ENCODE peak calls at places on chromosome 4, in eight cellular contexts. R is WTC11, F is mesothelial cell of epicardium, T is lower leg skin, M is A673, W is HL-60, P is psoas muscle, V is cardiac muscle cell. J is an unnamed sample.

GRCh38 chr4:54268151-54268550 is 39.1 kb downstream of the PDGFRA start:
- DNase-seq in R (no peak), M (no peak), W (no peak), P (no peak), V (no peak), T (no peak), F (no peak), J (no peak)

GRCh38 chr4:161364681-161365080 is 799.1 kb downstream of the FSTL5 start:
- DNase-seq in V (no peak), P (no peak), F (no peak), M (no peak), R (no peak), W (no peak), T (no peak), J (no peak)

GRCh38 chr4:47482326-47482725 is 2.7 kb upstream of the ATP10D start:
- DNase-seq in R (no peak), M (no peak), P (no peak), T (no peak), F (no peak), V (peak), W (no peak), J (no peak)

GRCh38 chr4:95155759-95156451 is 392.9 kb downstream of the UNC5C start:
- DNase-seq in M (peak), F (no peak), T (no peak), W (no peak), V (peak), P (no peak), R (no peak), J (no peak)

GRCh38 chr4:141132689-141133145 is 552 bp downstream of the RNF150 start:
- DNase-seq in F (no peak), M (peak), W (no peak), R (peak), T (peak), P (no peak), V (peak), J (peak)

GRCh38 chr4:98518555-98519267 is 139.7 kb downstream of the TSPAN5 start:
- DNase-seq in M (no peak), W (no peak), V (peak), T (no peak), P (no peak), F (no peak), R (no peak), J (no peak)

GRCh38 chr4:85707591-85707990 is 232.6 kb downstream of the ARHGAP24 start:
- DNase-seq in P (no peak), T (no peak), R (no peak), W (no peak), M (peak), V (peak), F (no peak), J (no peak)

GRCh38 chr4:113445286-113445685 is 316.3 kb downstream of the CAMK2D start:
- DNase-seq in F (no peak), M (peak), T (peak), P (peak), V (peak), W (no peak), R (no peak), J (no peak)

GRCh38 chr4:87973283-87974169 is 2.0 kb upstream of the SPP1 start:
- DNase-seq in T (no peak), W (peak), F (no peak), M (peak), R (peak), P (no peak), V (peak), J (peak)

DNA sequence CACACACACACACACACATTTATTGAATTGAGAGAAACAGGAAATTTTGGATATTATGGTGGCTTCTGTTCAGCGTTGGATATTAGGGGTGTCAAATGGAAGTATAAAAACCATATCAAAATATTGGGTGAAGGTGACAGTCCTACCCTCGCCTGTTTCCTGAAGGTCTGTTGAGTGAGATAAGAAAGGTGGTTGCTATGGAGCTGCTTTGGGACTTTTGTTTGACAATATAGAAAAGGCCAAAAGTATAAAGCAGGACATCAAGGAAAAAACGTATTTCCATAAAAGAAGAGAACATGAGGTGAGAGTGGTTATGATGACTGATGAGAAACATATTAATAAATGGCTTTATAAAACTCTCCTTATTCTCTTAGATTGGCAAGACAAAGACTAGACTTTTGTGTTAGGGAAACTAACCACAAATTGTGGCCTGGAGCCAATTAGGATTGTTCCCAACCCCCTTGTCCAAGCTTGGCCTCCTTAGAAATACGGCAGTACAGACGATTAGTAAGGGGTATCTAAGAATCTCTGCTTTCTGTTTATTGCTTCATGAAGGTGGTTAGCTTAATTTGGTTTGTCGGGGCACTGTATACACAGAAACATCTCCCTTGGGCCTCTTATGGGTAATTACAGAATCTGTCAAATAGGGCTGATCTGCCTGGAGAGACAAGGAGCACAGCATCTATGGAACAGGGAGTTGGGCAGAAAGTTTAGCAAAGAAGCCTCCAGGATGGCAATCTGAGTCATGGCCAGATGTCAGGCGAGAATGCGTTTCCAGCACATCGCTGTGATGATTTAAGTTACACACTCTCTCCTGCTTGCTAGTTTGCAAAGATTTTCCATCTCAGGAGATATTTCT is 198.0 kb downstream of the CBR4 start:
- DNase-seq in W (no peak), R (no peak), T (no peak), M (peak), P (no peak), F (no peak), V (peak), J (no peak)
- TF ChIP-seq CTCF in W (no peak), R (no peak), T (no peak), M (no peak), P (no peak), F (no peak), V (no peak), J (no peak)

DNA sequence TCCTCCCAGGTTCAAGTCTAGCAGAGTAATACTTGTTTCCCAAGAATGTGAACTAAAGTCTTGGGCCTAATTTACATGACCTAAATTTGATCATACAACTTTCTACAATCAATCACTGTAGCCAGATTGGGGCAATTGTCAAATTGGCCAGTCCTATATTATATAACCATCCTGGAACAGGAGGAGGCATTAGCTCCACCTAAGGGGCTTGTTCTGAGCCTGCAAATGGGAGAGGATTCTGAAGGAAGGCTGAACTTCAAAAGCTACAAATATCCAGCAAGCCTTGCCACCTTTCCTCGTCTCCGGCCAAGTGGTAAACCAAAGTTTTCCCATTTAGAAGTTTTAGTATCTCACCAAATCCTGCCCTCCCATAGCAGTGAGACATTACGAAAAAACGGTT is 1289.6 kb upstream of the TENM3 start:
- DNase-seq in M (peak), W (no peak), T (no peak), F (no peak), R (peak), V (no peak), P (no peak), J (no peak)
- TF ChIP-seq CTCF in M (peak), W (no peak), T (no peak), F (no peak), R (no peak), V (no peak), P (no peak), J (no peak)

GRCh38 chr4:55543858-55544257 is 2.9 kb downstream of the CLOCK start:
- DNase-seq in P (no peak), F (no peak), W (no peak), T (no peak), R (no peak), V (peak), M (peak), J (no peak)
- TF ChIP-seq CTCF in P (no peak), F (no peak), W (no peak), T (no peak), R (no peak), V (no peak), M (peak), J (no peak)

DNA sequence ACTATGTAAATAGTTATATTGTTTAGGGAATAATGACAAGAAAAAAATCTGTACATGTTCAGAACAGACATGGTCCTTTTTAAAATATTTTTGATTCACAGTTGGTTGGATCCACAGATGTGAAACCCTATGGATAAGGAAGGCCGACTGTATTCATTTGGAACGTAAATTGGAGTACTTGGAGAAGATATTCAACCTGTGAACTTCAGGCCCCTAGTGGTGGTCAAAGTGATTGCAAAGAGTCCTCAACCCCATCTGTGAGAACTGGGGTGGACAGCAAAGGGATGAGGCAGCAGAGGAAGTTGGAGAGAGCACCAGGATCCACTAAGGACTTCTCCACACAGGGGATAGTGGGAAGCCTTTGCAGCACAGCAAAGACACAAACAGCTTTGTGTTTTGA is 6.2 kb upstream of the CXCL13 start:
- DNase-seq in V (peak), R (peak), M (peak), T (no peak), F (no peak), P (no peak), W (peak), J (no peak)
- TF ChIP-seq CTCF in V (peak), R (peak), M (peak), T (no peak), F (peak), P (peak), W (peak), J (peak)

DNA sequence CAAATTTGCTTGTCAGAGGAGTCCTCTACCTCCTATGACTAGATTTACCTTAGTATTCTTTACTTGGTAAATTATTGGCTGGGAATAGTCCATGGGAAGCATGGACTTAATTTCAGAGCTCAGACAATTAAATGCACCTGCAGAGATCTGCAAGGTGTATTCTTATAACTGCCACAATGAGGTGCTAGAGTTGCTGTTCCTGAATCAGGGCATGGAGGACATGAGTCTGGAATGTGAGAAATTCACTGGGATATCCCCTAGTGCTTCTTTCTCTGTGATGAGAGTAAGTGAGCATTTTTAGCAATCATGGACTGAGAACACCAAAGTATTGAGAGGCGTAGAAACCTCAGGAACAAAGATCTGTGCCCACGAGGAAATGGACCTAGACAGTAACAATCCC is 32.9 kb upstream of the GRID2 start:
- DNase-seq in F (no peak), P (no peak), M (no peak), V (peak), R (no peak), T (no peak), W (no peak), J (no peak)
- TF ChIP-seq CTCF in F (no peak), P (no peak), M (no peak), V (no peak), R (no peak), T (no peak), W (no peak), J (no peak)

GRCh38 chr4:133154725-133155124 is 5.6 kb downstream of the PCDH10 start:
- DNase-seq in M (peak), T (no peak), W (no peak), P (no peak), R (no peak), V (peak), F (no peak), J (peak)
- TF ChIP-seq CTCF in M (peak), T (no peak), W (peak), P (peak), R (peak), V (peak), F (peak), J (peak)

GRCh38 chr4:14835708-14836107 is 166.6 kb upstream of the CPEB2 start:
- DNase-seq in T (no peak), F (no peak), W (no peak), M (no peak), V (no peak), R (no peak), P (no peak), J (no peak)

GRCh38 chr4:14834382-14834781 is 167.9 kb upstream of the CPEB2 start:
- DNase-seq in T (no peak), P (no peak), R (no peak), M (no peak), W (no peak), V (no peak), F (no peak), J (no peak)

GRCh38 chr4:14841801-14842748 is 160.2 kb upstream of the CPEB2 start:
- DNase-seq in R (no peak), V (peak), W (no peak), M (peak), T (no peak), P (peak), F (no peak), J (no peak)

GRCh38 chr4:14835288-14835687 is 167.0 kb upstream of the CPEB2 start:
- DNase-seq in T (no peak), F (no peak), V (no peak), P (no peak), R (no peak), W (no peak), M (no peak), J (no peak)

DNA sequence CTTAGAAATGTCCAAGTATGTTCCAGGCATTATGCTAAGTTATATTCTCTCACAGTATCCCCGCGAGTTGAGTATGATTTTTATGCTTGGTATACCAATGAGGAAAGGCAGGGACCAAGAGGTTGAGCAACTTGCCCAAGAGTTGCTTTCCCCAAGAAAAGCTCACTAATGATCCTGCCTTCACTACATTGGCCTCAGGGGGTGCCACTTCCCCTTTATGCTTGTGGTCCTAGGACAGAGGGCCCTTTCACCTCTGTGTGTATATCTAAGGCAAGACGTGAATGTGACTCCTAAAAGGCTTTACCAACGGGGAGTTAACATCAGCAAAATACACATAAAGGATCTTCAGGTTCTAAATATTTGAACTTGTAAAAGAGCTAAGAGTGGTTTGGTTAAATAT is 164.4 kb upstream of the CPEB2 start:
- DNase-seq in R (peak), F (no peak), P (no peak), V (no peak), W (peak), M (no peak), T (no peak), J (no peak)
- TF ChIP-seq CTCF in R (no peak), F (no peak), P (no peak), V (no peak), W (no peak), M (no peak), T (no peak), J (no peak)

GRCh38 chr4:165384608-165385007 is 5.8 kb downstream of the CPE start:
- DNase-seq in F (no peak), R (no peak), T (no peak), M (peak), P (no peak), V (peak), W (no peak), J (no peak)
- TF ChIP-seq CTCF in F (peak), R (no peak), T (no peak), M (peak), P (no peak), V (no peak), W (no peak), J (peak)

DNA sequence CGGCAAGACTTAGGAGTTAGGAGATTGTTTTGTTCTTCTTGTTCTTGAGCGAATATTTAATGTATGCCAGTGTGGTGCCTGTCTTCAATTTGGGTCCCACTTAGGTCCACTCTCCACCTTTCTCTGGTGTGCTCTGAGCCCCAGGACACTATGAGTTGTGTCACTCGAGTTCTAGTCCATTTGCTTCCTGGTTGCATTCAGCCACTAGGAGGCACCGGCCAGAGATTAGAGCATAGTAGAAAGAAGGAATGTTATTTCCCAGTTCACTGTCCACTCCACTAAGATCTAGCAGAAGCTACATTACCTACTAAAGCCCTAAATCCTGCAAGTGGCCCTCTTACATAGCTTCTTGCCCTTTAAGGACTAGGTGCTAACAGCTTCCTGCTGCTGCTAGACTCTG is 326.9 kb downstream of the NAF1 start:
- DNase-seq in R (peak), F (no peak), M (no peak), V (no peak), W (no peak), P (no peak), T (no peak), J (no peak)
- TF ChIP-seq CTCF in R (peak), F (no peak), M (peak), V (no peak), W (peak), P (no peak), T (no peak), J (no peak)

J was measured in glutamatergic neuron.